ENCODE peak calls at places on chromosome 19, in five cellular contexts. Q is psoas muscle; I is uterus; P is tibial nerve; E is CD8-positive, alpha-beta T cell. K is an unnamed sample.

GRCh38 chr19:6737873-6738725 is 719 bp upstream of the GPR108 start:
- DNase-seq in E (peak), I (peak), P (peak), Q (peak), K (peak)

GRCh38 chr19:32150605-32151004 is 194.8 kb upstream of the ZNF507 start:
- DNase-seq in P (no peak), Q (no peak), I (no peak), E (no peak), K (no peak)

GRCh38 chr19:44278181-44278690 is 18.6 kb downstream of the ZNF233 start:
- DNase-seq in I (no peak), P (no peak), Q (no peak), E (no peak), K (no peak)

GRCh38 chr19:38173324-38174041 is 50.5 kb downstream of the DPF1 start:
- DNase-seq in E (no peak), P (no peak), Q (peak), I (no peak), K (peak)

GRCh38 chr19:42427313-42427712 is at the start of gene LIPE:
- DNase-seq in E (no peak), Q (no peak), P (no peak), I (no peak), K (no peak)

GRCh38 chr19:41265376-41266153 is 1.4 kb downstream of the HNRNPUL1 start:
- DNase-seq in P (no peak), I (no peak), E (no peak), Q (no peak), K (no peak)

GRCh38 chr19:54179262-54179587 is 6.3 kb upstream of the TMC4 start:
- DNase-seq in I (no peak), E (no peak), P (no peak), Q (no peak), K (no peak)

GRCh38 chr19:15445807-15446376 is 3.9 kb downstream of the WIZ start:
- DNase-seq in P (no peak), E (no peak), Q (peak), I (no peak), K (no peak)

GRCh38 chr19:912181-913079 is 589 bp downstream of the R3HDM4 start:
- DNase-seq in I (no peak), E (no peak), P (no peak), Q (no peak), K (no peak)

GRCh38 chr19:13152854-13153626 is 2.8 kb downstream of the IER2 start:
- DNase-seq in Q (peak), P (peak), I (peak), E (peak), K (peak)
- TF ChIP-seq CTCF in Q (no peak), P (peak), I (no peak), E (no peak), K (no peak)

DNA sequence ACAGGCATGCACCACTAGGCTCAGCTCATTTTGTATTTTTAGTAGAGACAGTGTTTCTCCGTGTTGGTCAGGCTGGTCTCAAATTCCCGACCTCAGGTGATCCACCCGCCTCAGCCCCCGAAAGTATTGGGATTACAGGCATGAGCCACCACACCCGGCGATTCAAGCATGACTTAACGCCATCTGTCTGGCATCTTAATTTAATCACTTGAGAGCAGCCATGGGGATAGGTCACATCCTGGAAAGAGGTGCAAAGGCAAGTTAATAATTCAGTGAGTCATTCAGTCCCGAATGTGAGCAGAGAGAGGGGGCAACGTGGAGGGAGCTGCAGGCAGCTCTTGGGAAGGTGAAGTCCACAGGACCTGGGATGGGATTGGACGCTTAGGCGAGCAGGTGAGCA is 31.7 kb upstream of the USP29 start:
- DNase-seq in P (no peak), I (no peak), Q (no peak), E (no peak), K (no peak)
- H3K4me3 ChIP-seq in P (no peak), I (no peak), Q (no peak), E (no peak), K (no peak)

DNA sequence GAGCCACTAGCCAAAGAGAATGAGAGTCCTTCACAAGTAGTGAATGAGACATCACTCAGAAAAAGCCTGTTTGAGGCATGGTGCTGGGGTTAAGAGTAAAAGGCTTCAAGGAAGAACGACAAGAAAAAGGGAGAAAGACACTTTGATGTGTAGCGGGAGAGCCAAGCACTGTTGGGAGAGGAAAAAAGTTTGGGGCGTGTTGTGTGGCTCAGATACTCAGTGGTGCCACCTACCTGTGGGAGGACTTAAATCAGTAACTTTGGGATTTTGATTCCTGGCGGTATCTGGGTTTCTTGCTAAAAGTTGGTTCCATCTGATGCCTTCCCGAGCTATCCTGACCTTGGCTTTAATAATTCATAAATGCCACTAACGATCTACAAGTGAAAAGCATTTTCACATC is 12.3 kb downstream of the ELSPBP1 start:
- DNase-seq in P (no peak), I (no peak), Q (no peak), E (no peak), K (no peak)
- TF ChIP-seq CTCF in P (no peak), I (no peak), Q (no peak), E (no peak), K (no peak)

DNA sequence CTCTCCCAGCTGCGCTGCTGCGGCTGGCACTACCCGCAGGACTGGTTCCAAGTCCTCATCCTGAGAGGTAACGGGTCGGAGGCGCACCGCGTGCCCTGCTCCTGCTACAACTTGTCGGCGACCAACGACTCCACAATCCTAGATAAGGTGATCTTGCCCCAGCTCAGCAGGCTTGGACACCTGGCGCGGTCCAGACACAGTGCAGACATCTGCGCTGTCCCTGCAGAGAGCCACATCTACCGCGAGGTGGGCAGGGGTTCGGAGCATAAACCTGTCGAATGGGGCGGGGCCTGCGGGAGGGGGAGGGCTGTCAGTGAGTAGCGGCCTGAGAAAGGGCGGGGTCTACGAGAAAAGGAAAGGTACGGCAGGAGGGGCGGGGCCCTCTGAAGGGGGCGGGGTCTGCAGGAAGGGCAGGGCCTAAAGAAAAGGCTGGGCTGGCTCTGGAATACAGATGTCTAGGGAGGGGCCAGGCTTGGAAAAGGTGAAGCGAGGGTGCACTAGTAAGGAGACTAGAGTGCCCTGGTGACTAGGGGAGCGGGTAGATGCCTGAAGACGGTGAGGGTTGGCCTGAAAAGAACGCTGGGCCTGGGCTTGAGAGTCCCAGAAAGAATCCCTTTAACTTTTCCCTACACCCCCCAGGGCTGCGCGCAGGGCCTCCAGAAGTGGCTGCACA is 3.6 kb downstream of the CD37 start:
- DNase-seq in P (no peak), E (no peak), I (peak), Q (peak), K (no peak)
- H3K4me3 ChIP-seq in P (peak), E (no peak), I (peak), Q (peak), K (peak)

GRCh38 chr19:3324405-3324856 is 42.0 kb upstream of the NFIC start:
- DNase-seq in Q (peak), E (peak), I (no peak), P (peak), K (no peak)
- TF ChIP-seq CTCF in Q (peak), E (peak), I (peak), P (peak), K (peak)

GRCh38 chr19:55451522-55452380 is 8.7 kb upstream of the SHISA7 start:
- DNase-seq in I (no peak), Q (no peak), E (no peak), P (no peak), K (no peak)
- H3K4me3 ChIP-seq in I (no peak), Q (no peak), E (no peak), P (peak), K (no peak)

GRCh38 chr19:14434157-14434501 is 1.0 kb downstream of the PKN1 start:
- DNase-seq in P (no peak), Q (no peak), E (no peak), I (no peak), K (no peak)
- TF ChIP-seq CTCF in P (no peak), Q (no peak), E (no peak), I (no peak), K (no peak)

DNA sequence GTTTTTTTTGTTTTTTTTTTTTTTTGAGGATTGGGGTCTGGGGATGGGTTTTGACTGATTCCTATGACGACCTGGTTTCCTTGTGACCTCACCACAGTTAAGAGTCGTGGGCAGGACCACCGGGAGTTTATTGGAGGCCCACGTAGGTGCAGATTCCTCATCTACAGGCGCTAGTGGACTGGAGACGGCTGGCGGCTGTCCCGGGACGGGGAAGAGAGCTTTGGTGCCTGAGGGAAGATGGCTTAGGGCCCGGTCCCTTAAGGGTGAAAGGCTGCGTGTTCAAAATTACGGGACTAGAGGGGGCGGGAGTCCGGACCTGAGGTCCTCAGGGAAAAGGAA is 679 bp upstream of the TEAD2 start:
- DNase-seq in Q (peak), P (peak), E (no peak), I (peak), K (no peak)
- H3K4me3 ChIP-seq in Q (peak), P (peak), E (peak), I (peak), K (peak)

GRCh38 chr19:30684613-30685012 is 312.4 kb downstream of the ZNF536 start:
- DNase-seq in P (no peak), Q (no peak), I (no peak), E (no peak), K (no peak)

GRCh38 chr19:30686911-30687566 is 314.9 kb downstream of the ZNF536 start:
- DNase-seq in P (no peak), Q (no peak), I (no peak), E (no peak), K (no peak)

GRCh38 chr19:30685601-30686000 is 313.4 kb downstream of the ZNF536 start:
- DNase-seq in E (no peak), Q (no peak), P (no peak), I (no peak), K (no peak)

GRCh38 chr19:30688696-30689095 is 316.5 kb downstream of the ZNF536 start:
- DNase-seq in P (no peak), Q (no peak), E (no peak), I (no peak), K (no peak)

GRCh38 chr19:30686252-30686762 is 314.1 kb downstream of the ZNF536 start:
- DNase-seq in P (no peak), Q (no peak), E (no peak), I (no peak), K (no peak)
- TF ChIP-seq CTCF in P (peak), Q (no peak), E (no peak), I (peak), K (peak)

DNA sequence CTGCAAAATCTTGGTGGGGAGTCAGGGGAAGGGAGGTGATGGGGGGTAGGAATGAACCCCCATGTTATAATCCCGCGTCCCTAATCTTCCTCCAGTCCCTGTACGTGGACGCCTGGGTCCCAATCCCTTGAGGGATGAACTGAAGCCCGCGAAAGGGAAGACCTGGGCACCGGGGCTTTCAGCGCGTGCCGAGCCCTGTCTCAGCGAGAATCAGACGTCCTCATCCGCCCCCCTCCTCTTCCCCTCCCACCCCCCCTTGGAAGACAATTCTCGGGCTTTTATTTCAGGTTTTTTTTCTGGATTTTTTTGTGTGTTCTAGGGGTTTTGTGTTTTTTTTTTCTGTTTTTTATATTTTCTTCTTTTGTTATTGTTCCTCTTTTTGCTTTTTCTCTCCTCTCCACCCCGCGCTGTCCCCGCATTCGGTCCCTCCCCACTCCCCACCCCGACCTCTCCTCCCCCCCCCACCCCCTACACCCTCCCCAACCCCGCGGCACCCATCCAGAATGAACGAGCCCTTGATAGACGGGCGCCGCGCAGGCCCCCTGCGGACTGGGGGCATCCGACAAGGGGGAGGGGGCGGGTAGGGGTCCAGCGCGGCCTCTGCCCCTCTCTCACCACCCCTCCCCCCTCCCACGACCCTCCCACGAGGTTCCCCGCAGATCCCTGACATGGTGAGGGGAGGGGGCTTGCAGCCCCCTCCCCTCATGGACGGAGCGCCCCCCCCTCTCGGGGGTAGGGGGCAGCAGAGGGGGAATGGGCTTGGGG is 10.3 kb downstream of the C19orf81 start:
- DNase-seq in Q (no peak), I (no peak), E (no peak), P (no peak), K (no peak)
- H3K4me3 ChIP-seq in Q (no peak), I (no peak), E (peak), P (peak), K (no peak)

K was measured in astrocyte of the cerebellum.